ENCODE peak calls at places on chromosome 2, in nine cellular contexts. K, I, R, F, U, Z, A, D and G are unnamed samples.
A peak's percentile ranks its signal among the peaks of the same experiment; 100 is the strongest.

GRCh38 chr2:54274781-54275242 is 18.8 kb upstream of the TSPYL6 start:
- DNase-seq in K (no peak), I (no peak), R (no peak), F (no peak), U (no peak), Z (no peak), A (peak; percentile 87), D (peak; percentile 5), G (peak; percentile 48)

GRCh38 chr2:201959626-201960025 is 74.0 kb upstream of the FZD7 start:
- DNase-seq in K (no peak), I (no peak), R (no peak), F (no peak), U (no peak), Z (no peak), A (no peak), D (no peak), G (no peak)

GRCh38 chr2:35365859-35366258 is 989.7 kb upstream of the CRIM1 start:
- DNase-seq in K (no peak), I (no peak), R (no peak), F (no peak), U (no peak), Z (no peak), A (no peak), D (peak; percentile 33), G (no peak)

GRCh38 chr2:15159751-15160177 is 401.4 kb downstream of the NBAS start:
- DNase-seq in K (no peak), I (no peak), R (peak; percentile 54), F (peak; percentile 38), U (no peak), Z (peak; percentile 55), A (peak; percentile 77), D (peak; percentile 47), G (peak; percentile 9)

GRCh38 chr2:27446057-27446456 is 3.9 kb downstream of the KRTCAP3 start:
- DNase-seq in K (no peak), I (no peak), R (no peak), F (no peak), U (no peak), Z (no peak), A (no peak), D (peak; percentile 82), G (no peak)

GRCh38 chr2:49796221-49796705 is 641.9 kb upstream of the FSHR start:
- DNase-seq in K (no peak), I (no peak), R (no peak), F (no peak), U (no peak), Z (no peak), A (no peak), D (no peak), G (no peak)

GRCh38 chr2:52934354-52934898 is 833.2 kb upstream of the CHAC2 start:
- DNase-seq in K (peak; percentile 46), I (no peak), R (no peak), F (peak; percentile 91), U (no peak), Z (peak; percentile 85), A (peak; percentile 92), D (peak; percentile 96), G (no peak)

GRCh38 chr2:65845442-65846182 is 413.2 kb upstream of the SPRED2 start:
- DNase-seq in K (no peak), I (peak; percentile 19), R (no peak), F (no peak), U (no peak), Z (no peak), A (no peak), D (no peak), G (no peak)

GRCh38 chr2:101619191-101619591 is 78.3 kb upstream of the MAP4K4 start:
- DNase-seq in K (no peak), I (no peak), R (no peak), F (no peak), U (no peak), Z (peak; percentile 94), A (peak; percentile 83), D (no peak), G (no peak)

GRCh38 chr2:128354731-128355470 is 36.2 kb upstream of the HS6ST1 start:
- DNase-seq in K (no peak), I (no peak), R (no peak), F (no peak), U (no peak), Z (no peak), A (peak; percentile 56), D (no peak), G (peak; percentile 9)

GRCh38 chr2:70515938-70516337 is 37.7 kb downstream of the TGFA start:
- DNase-seq in K (no peak), I (no peak), R (no peak), F (no peak), U (no peak), Z (no peak), A (no peak), D (no peak), G (no peak)

GRCh38 chr2:232880764-232881351 is 10.8 kb downstream of the SNORC start:
- DNase-seq in K (no peak), I (no peak), R (no peak), F (no peak), U (no peak), Z (no peak), A (no peak), D (no peak), G (no peak)

GRCh38 chr2:173854840-173855239 is 110.3 kb downstream of the SP3 start:
- DNase-seq in K (no peak), I (no peak), R (no peak), F (no peak), U (no peak), Z (peak; percentile 7), A (peak; percentile 62), D (peak; percentile 8), G (no peak)

GRCh38 chr2:149926149-149926548 is 338.6 kb upstream of the MMADHC start:
- DNase-seq in K (no peak), I (no peak), R (no peak), F (no peak), U (no peak), Z (no peak), A (peak; percentile 11), D (no peak), G (no peak)

GRCh38 chr2:98908909-98909308 is 27.1 kb downstream of the CRACDL start:
- DNase-seq in K (no peak), I (no peak), R (no peak), F (no peak), U (no peak), Z (no peak), A (peak; percentile 49), D (peak; percentile 22), G (no peak)

GRCh38 chr2:30373881-30374302 is 73.2 kb upstream of the LCLAT1 start:
- DNase-seq in K (no peak), I (no peak), R (no peak), F (peak; percentile 19), U (peak; percentile 39), Z (no peak), A (peak; percentile 52), D (peak; percentile 56), G (no peak)

GRCh38 chr2:174827371-174828369 is 63.4 kb upstream of the CHRNA1 start:
- DNase-seq in K (no peak), I (no peak), R (peak; percentile 11), F (no peak), U (no peak), Z (peak; percentile 82), A (peak; percentile 49), D (peak; percentile 54), G (no peak)

GRCh38 chr2:102585704-102586404 is 33.5 kb upstream of the SLC9A2 start:
- DNase-seq in K (no peak), I (no peak), R (peak; percentile 18), F (no peak), U (no peak), Z (no peak), A (no peak), D (peak; percentile 79), G (no peak)

GRCh38 chr2:144452169-144453038 is 67.5 kb downstream of the ZEB2 start:
- DNase-seq in K (no peak), I (peak; percentile 64), R (peak; percentile 82), F (no peak), U (peak; percentile 55), Z (peak; percentile 88), A (peak; percentile 50), D (no peak), G (no peak)
- TF ChIP-seq CTCF in K (no peak), I (peak; percentile 25), R (peak; percentile 43), F (no peak), U (peak; percentile 50), Z (peak; percentile 23), A (no peak), D (no peak), G (no peak)

GRCh38 chr2:226994775-226995174 is 158.9 kb downstream of the RHBDD1 start:
- DNase-seq in K (no peak), I (no peak), R (peak; percentile 11), F (peak; percentile 56), U (no peak), Z (no peak), A (peak; percentile 15), D (no peak), G (no peak)
- H3K9ac ChIP-seq in K (no peak overlapping the region), I (no peak overlapping the region), R (no peak overlapping the region), F (peak overlapping the region; percentile 55), U (no peak overlapping the region), Z (no peak overlapping the region), A (no peak overlapping the region), D (no peak overlapping the region), G (no peak overlapping the region)

DNA sequence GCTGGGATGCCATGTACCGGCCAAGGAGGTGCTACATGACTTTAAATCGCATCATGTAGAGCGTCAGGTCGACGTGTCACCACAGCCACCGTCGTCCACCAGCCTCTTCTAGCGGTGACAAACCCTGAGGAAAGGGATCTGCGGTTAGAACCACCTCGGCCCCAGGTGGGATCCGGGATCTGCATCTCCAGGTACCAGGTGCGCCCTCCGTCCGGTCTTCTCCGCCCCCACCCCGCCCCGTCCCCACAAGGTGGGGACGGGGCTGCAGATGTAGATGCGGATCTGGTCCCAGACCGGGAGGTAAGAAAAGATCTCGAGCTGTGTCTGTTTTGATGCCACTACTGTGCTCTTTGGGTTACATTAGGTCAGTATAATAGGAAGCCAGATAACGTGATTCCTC is 38.4 kb downstream of the C1D start:
- DNase-seq in K (no peak), I (no peak), R (no peak), F (no peak), U (no peak), Z (no peak), A (no peak), D (no peak), G (no peak)
- H3K27me3 ChIP-seq in K (no peaks in the 10 kb centered on the region), I (peaks cover 14% of the 10 kb centered on the region), R (no peaks in the 10 kb centered on the region), F (peaks cover 15% of the 10 kb centered on the region), U (no peaks in the 10 kb centered on the region), Z (no peaks in the 10 kb centered on the region), A (no peaks in the 10 kb centered on the region), D (no peaks in the 10 kb centered on the region), G (peaks cover 6% of the 10 kb centered on the region)

GRCh38 chr2:111670776-111671175 is 213.2 kb downstream of the ANAPC1 start:
- DNase-seq in K (no peak), I (no peak), R (no peak), F (no peak), U (no peak), Z (no peak), A (no peak), D (no peak), G (peak; percentile 89)

GRCh38 chr2:111668274-111668616 is 215.7 kb downstream of the ANAPC1 start:
- DNase-seq in K (no peak), I (no peak), R (no peak), F (no peak), U (no peak), Z (no peak), A (no peak), D (no peak), G (peak; percentile 11)

GRCh38 chr2:111668741-111669140 is 215.3 kb downstream of the ANAPC1 start:
- DNase-seq in K (no peak), I (no peak), R (no peak), F (no peak), U (no peak), Z (no peak), A (no peak), D (no peak), G (peak; percentile 3)

GRCh38 chr2:111671426-111672150 is 212.4 kb downstream of the ANAPC1 start:
- DNase-seq in K (no peak), I (no peak), R (no peak), F (no peak), U (no peak), Z (peak; percentile 68), A (peak; percentile 63), D (no peak), G (peak; percentile 5)

GRCh38 chr2:111669928-111670695 is 213.9 kb downstream of the ANAPC1 start:
- DNase-seq in K (no peak), I (no peak), R (no peak), F (no peak), U (no peak), Z (no peak), A (peak; percentile 39), D (no peak), G (peak; percentile 33)
- TF ChIP-seq CTCF in K (no peak), I (no peak), R (no peak), F (no peak), U (no peak), Z (no peak), A (peak; percentile 28), D (no peak), G (peak; percentile 48)